ENCODE peak calls at places on chromosomes 1 and 21, in seven cellular contexts. One of them, this sample, is unnamed.
A peak's percentile ranks its signal among the peaks of the same experiment; 100 is the strongest.

GRCh38 chr1:213370523-213370922 is 319.5 kb downstream of the RPS6KC1 start:
- DNase-seq in upper lobe of right lung: no peak
- DNase-seq in AG04450: no peak
- DNase-seq in heart right ventricle: no peak
- DNase-seq in mammary epithelial cell: no peak
- DNase-seq in ovary: no peak
- DNase-seq in pancreas: no peak
- DNase-seq in this sample: no peak

GRCh38 chr1:87834941-87835340 is 506.3 kb downstream of the LMO4 start:
- DNase-seq in upper lobe of right lung: no peak
- DNase-seq in AG04450: no peak
- DNase-seq in heart right ventricle: no peak
- DNase-seq in mammary epithelial cell: peak; percentile 36
- DNase-seq in ovary: no peak
- DNase-seq in pancreas: no peak
- DNase-seq in this sample: no peak

GRCh38 chr1:54774820-54775498 is 10.6 kb upstream of the PARS2 start:
- DNase-seq in upper lobe of right lung: no peak
- DNase-seq in AG04450: no peak
- DNase-seq in heart right ventricle: no peak
- DNase-seq in mammary epithelial cell: no peak
- DNase-seq in ovary: no peak
- DNase-seq in pancreas: no peak
- DNase-seq in this sample: no peak

GRCh38 chr21:43802713-43803313 is 13.4 kb downstream of the RRP1 start:
- DNase-seq in upper lobe of right lung: no peak
- DNase-seq in AG04450: no peak
- DNase-seq in heart right ventricle: no peak
- DNase-seq in mammary epithelial cell: no peak
- DNase-seq in ovary: no peak
- DNase-seq in pancreas: no peak
- DNase-seq in this sample: no peak

GRCh38 chr1:3115275-3116149 is 46.5 kb downstream of the PRDM16 start:
- DNase-seq in upper lobe of right lung: no peak
- DNase-seq in AG04450: no peak
- DNase-seq in heart right ventricle: no peak
- DNase-seq in mammary epithelial cell: no peak
- DNase-seq in ovary: no peak
- DNase-seq in pancreas: peak; percentile 66
- DNase-seq in this sample: no peak

GRCh38 chr1:109457819-109458218 is 8.5 kb upstream of the SYPL2 start:
- DNase-seq in upper lobe of right lung: no peak
- DNase-seq in AG04450: no peak
- DNase-seq in heart right ventricle: no peak
- DNase-seq in mammary epithelial cell: no peak
- DNase-seq in ovary: no peak
- DNase-seq in pancreas: no peak
- DNase-seq in this sample: no peak

GRCh38 chr1:229822026-229822425 is 196.0 kb downstream of the URB2 start:
- DNase-seq in upper lobe of right lung: no peak
- DNase-seq in AG04450: no peak
- DNase-seq in heart right ventricle: no peak
- DNase-seq in mammary epithelial cell: peak; percentile 13
- DNase-seq in ovary: no peak
- DNase-seq in pancreas: no peak
- DNase-seq in this sample: no peak

GRCh38 chr1:152188673-152189591 is 29.9 kb upstream of the RPTN start:
- DNase-seq in upper lobe of right lung: peak; percentile 90
- DNase-seq in AG04450: no peak
- DNase-seq in heart right ventricle: peak; percentile 77
- DNase-seq in mammary epithelial cell: peak; percentile 63
- DNase-seq in ovary: peak; percentile 50
- DNase-seq in pancreas: peak; percentile 48
- DNase-seq in this sample: no peak

GRCh38 chr1:214329456-214330220 is 48.7 kb downstream of the SMYD2 start:
- DNase-seq in upper lobe of right lung: no peak
- DNase-seq in AG04450: no peak
- DNase-seq in heart right ventricle: no peak
- DNase-seq in mammary epithelial cell: no peak
- DNase-seq in ovary: no peak
- DNase-seq in pancreas: no peak
- DNase-seq in this sample: no peak

GRCh38 chr21:26491663-26492062 is 81.4 kb downstream of the CYYR1 start:
- DNase-seq in upper lobe of right lung: no peak
- DNase-seq in AG04450: no peak
- DNase-seq in heart right ventricle: no peak
- DNase-seq in mammary epithelial cell: no peak
- DNase-seq in ovary: no peak
- DNase-seq in pancreas: no peak
- DNase-seq in this sample: no peak

GRCh38 chr1:26877326-26877725 is 12.8 kb downstream of the GPN2 start:
- DNase-seq in upper lobe of right lung: no peak
- DNase-seq in AG04450: no peak
- DNase-seq in heart right ventricle: no peak
- DNase-seq in mammary epithelial cell: no peak
- DNase-seq in ovary: no peak
- DNase-seq in pancreas: no peak
- DNase-seq in this sample: no peak

GRCh38 chr1:168833352-168833751 is 104.3 kb upstream of the DPT start:
- DNase-seq in upper lobe of right lung: no peak
- DNase-seq in AG04450: no peak
- DNase-seq in heart right ventricle: no peak
- DNase-seq in mammary epithelial cell: no peak
- DNase-seq in ovary: no peak
- DNase-seq in pancreas: no peak
- DNase-seq in this sample: no peak

GRCh38 chr1:65606426-65606825 is 186.0 kb downstream of the LEPR start:
- DNase-seq in upper lobe of right lung: no peak
- DNase-seq in AG04450: no peak
- DNase-seq in heart right ventricle: no peak
- DNase-seq in mammary epithelial cell: no peak
- DNase-seq in ovary: no peak
- DNase-seq in pancreas: no peak
- DNase-seq in this sample: no peak

GRCh38 chr1:24364605-24364974 is 45.4 kb downstream of the GRHL3 start:
- DNase-seq in upper lobe of right lung: no peak
- DNase-seq in AG04450: no peak
- DNase-seq in heart right ventricle: no peak
- DNase-seq in mammary epithelial cell: peak; percentile 63
- DNase-seq in ovary: no peak
- DNase-seq in pancreas: no peak
- DNase-seq in this sample: no peak

GRCh38 chr1:55741516-55741915 is 526.4 kb upstream of the USP24 start:
- DNase-seq in upper lobe of right lung: no peak
- DNase-seq in AG04450: peak; percentile 72
- DNase-seq in heart right ventricle: no peak
- DNase-seq in mammary epithelial cell: no peak
- DNase-seq in ovary: no peak
- DNase-seq in pancreas: no peak
- DNase-seq in this sample: no peak

GRCh38 chr1:50898773-50899172 is 61.3 kb downstream of the FAF1 start:
- DNase-seq in upper lobe of right lung: no peak
- DNase-seq in AG04450: no peak
- DNase-seq in heart right ventricle: no peak
- DNase-seq in mammary epithelial cell: no peak
- DNase-seq in ovary: no peak
- DNase-seq in pancreas: no peak
- DNase-seq in this sample: no peak
- TF ChIP-seq CTCF in upper lobe of right lung: no peak
- TF ChIP-seq CTCF in AG04450: no peak
- TF ChIP-seq CTCF in heart right ventricle: no peak
- TF ChIP-seq CTCF in mammary epithelial cell: no peak
- TF ChIP-seq CTCF in ovary: no peak
- TF ChIP-seq CTCF in pancreas: no peak
- TF ChIP-seq CTCF in this sample: no peak

DNA sequence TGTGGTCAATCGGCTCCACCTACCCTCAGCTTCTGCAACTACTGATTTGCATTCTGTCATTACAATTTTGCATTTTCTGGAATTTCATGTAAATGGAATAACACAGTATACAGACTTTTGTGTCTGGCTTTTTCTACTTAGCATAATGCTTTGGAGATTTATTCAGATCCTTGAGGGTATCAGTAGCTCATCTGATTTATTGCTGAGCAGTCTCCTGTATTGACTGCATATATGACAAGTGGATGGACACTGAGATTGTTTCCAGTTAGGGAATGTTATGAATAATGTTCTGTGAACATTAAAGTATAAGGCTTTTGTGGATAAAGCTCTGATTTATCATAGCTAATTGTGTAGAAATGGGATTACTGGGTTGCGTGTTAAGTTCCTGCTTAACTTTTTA is 358.3 kb downstream of the USP25 start:
- DNase-seq in upper lobe of right lung: no peak
- DNase-seq in AG04450: no peak
- DNase-seq in heart right ventricle: no peak
- DNase-seq in mammary epithelial cell: no peak
- DNase-seq in ovary: no peak
- DNase-seq in pancreas: no peak
- DNase-seq in this sample: no peak
- H3K27ac ChIP-seq in upper lobe of right lung: no peak overlapping the region
- H3K27ac ChIP-seq in AG04450: no peak overlapping the region
- H3K27ac ChIP-seq in heart right ventricle: no peak overlapping the region
- H3K27ac ChIP-seq in mammary epithelial cell: no peak overlapping the region
- H3K27ac ChIP-seq in ovary: no peak overlapping the region
- H3K27ac ChIP-seq in pancreas: no peak overlapping the region
- H3K27ac ChIP-seq in this sample: peak overlapping the region; percentile 95

GRCh38 chr1:201443747-201444146 is 22.2 kb upstream of the TNNI1 start:
- DNase-seq in upper lobe of right lung: no peak
- DNase-seq in AG04450: no peak
- DNase-seq in heart right ventricle: no peak
- DNase-seq in mammary epithelial cell: no peak
- DNase-seq in ovary: no peak
- DNase-seq in pancreas: no peak
- DNase-seq in this sample: no peak
- H3K4me3 ChIP-seq in upper lobe of right lung: no peak overlapping the region
- H3K4me3 ChIP-seq in AG04450: no peak overlapping the region
- H3K4me3 ChIP-seq in heart right ventricle: no peak overlapping the region
- H3K4me3 ChIP-seq in mammary epithelial cell: no peak overlapping the region
- H3K4me3 ChIP-seq in ovary: no peak overlapping the region
- H3K4me3 ChIP-seq in pancreas: no peak overlapping the region
- H3K4me3 ChIP-seq in this sample: no peak overlapping the region

GRCh38 chr1:222828939-222829338 is 14.1 kb downstream of the DISP1 start:
- DNase-seq in upper lobe of right lung: no peak
- DNase-seq in AG04450: no peak
- DNase-seq in heart right ventricle: no peak
- DNase-seq in mammary epithelial cell: no peak
- DNase-seq in ovary: no peak
- DNase-seq in pancreas: no peak
- DNase-seq in this sample: no peak
- TF ChIP-seq CTCF in upper lobe of right lung: no peak
- TF ChIP-seq CTCF in AG04450: peak; percentile 24
- TF ChIP-seq CTCF in heart right ventricle: no peak
- TF ChIP-seq CTCF in mammary epithelial cell: no peak
- TF ChIP-seq CTCF in ovary: no peak
- TF ChIP-seq CTCF in pancreas: no peak
- TF ChIP-seq CTCF in this sample: no peak

DNA sequence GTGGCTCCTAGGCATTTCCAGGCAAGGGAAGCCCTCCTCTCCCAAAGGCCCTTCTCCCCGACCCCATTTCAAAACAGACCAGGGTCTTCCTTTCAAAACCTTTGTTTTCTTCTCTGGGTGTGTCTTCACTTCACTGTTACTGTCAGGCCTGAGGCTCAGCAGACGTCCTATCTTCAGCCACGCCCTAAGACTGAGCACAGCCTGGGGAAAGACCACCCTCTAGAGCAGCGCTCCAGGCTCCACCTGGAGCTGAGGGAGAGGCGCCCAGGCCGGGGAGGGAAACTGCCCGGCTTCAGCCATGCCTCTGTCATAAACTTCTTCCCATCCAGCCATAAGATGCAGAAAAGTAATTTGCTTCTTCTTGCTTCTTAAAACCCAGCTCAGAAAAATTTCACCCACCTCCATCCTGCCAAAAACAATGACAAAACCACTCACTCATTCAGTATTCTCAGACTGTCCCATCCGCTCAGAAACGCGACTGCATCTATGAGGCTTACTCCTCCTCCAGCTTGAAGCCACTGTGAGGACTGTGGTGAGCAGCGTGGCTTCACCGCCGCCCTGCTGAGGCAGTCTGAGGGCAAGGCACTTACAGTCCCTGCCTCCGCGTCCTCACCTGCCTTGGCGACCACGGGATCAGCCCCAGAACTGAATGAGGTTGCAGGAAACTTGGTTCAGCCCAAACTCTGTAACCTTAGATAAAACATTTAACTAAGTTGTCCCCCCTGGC is 36.1 kb downstream of the VN1R5 start:
- DNase-seq in upper lobe of right lung: no peak
- DNase-seq in AG04450: no peak
- DNase-seq in heart right ventricle: no peak
- DNase-seq in mammary epithelial cell: no peak
- DNase-seq in ovary: no peak
- DNase-seq in pancreas: no peak
- DNase-seq in this sample: no peak
- H3K27ac ChIP-seq in upper lobe of right lung: no peak overlapping the region
- H3K27ac ChIP-seq in AG04450: no peak overlapping the region
- H3K27ac ChIP-seq in heart right ventricle: no peak overlapping the region
- H3K27ac ChIP-seq in mammary epithelial cell: no peak overlapping the region
- H3K27ac ChIP-seq in ovary: no peak overlapping the region
- H3K27ac ChIP-seq in pancreas: no peak overlapping the region
- H3K27ac ChIP-seq in this sample: no peak overlapping the region

DNA sequence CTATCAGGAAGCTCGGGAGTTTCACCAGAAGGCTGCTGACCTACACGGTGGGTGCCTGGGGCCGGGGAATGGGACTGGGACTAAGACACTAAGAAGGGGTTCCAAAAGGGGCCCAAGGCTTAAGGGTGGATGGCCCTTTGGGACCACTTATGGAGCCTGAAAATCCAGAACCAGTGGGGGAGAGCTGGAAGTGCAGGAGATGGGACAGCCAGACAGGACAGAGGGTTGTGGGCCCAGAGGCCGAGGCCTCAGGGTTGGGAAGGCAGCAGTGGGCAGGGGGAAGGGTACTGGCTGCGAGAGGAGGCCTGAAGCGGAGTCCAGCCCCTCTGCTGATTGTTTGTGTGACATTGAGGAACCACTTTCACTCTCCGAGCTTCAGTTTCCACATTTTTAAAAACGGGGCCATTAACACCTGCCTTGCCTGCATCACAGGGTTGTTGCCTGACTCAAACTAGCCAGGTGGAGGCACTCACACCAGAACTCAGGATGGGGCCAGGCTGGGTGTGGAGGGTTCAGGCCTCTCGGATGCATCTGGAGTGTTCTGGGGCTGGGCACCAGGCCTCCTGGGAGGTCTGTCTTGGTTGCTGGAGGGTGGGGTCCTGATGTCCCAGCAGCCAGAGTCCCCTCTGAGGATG is 3.0 kb downstream of the TTC24 start:
- DNase-seq in upper lobe of right lung: no peak
- DNase-seq in AG04450: no peak
- DNase-seq in heart right ventricle: no peak
- DNase-seq in mammary epithelial cell: no peak
- DNase-seq in ovary: no peak
- DNase-seq in pancreas: no peak
- DNase-seq in this sample: no peak
- H3K4me3 ChIP-seq in upper lobe of right lung: no peak overlapping the region
- H3K4me3 ChIP-seq in AG04450: no peak overlapping the region
- H3K4me3 ChIP-seq in heart right ventricle: no peak overlapping the region
- H3K4me3 ChIP-seq in mammary epithelial cell: no peak overlapping the region
- H3K4me3 ChIP-seq in ovary: no peak overlapping the region
- H3K4me3 ChIP-seq in pancreas: no peak overlapping the region
- H3K4me3 ChIP-seq in this sample: no peak overlapping the region